ENCODE peak calls at places on chromosomes 12 and 14, in eight cellular contexts. Q is substantia nigra; W is tibial artery; O is right cardiac atrium; M is Karpas-422; E is H9; J is left ventricle myocardium inferior; C is CD4-positive, CD25-positive, alpha-beta regulatory T cell. K is an unnamed sample.

GRCh38 chr14:39267592-39268112 is 33.9 kb downstream of the MIA2 start:
- DNase-seq in Q (no peak), W (no peak), O (no peak), M (peak; percentile 80), E (no peak), J (no peak), C (peak; percentile 60), K (no peak)

GRCh38 chr14:98234208-98234607 is 1037.8 kb downstream of the BCL11B start:
- DNase-seq in Q (no peak), W (no peak), O (no peak), M (no peak), E (no peak), J (no peak), C (peak; percentile 54), K (no peak)

GRCh38 chr12:112879191-112879705 is 27.5 kb upstream of the OAS1 start:
- DNase-seq in Q (no peak), W (no peak), O (no peak), M (no peak), E (no peak), J (no peak), C (no peak), K (no peak)

GRCh38 chr14:30610719-30611388 is 11.3 kb upstream of the SCFD1 start:
- DNase-seq in Q (peak; percentile 15), W (peak; percentile 73), O (peak; percentile 79), M (peak; percentile 75), E (no peak), J (no peak), C (peak; percentile 33), K (peak; percentile 61)

GRCh38 chr12:82857276-82857675 is 170.6 kb downstream of the TMTC2 start:
- DNase-seq in Q (no peak), W (no peak), O (no peak), M (no peak), E (peak; percentile 34), J (no peak), C (no peak), K (no peak)

GRCh38 chr12:64665506-64665905 is 55.2 kb downstream of the RASSF3 start:
- DNase-seq in Q (no peak), W (no peak), O (no peak), M (peak; percentile 90), E (peak; percentile 61), J (no peak), C (peak; percentile 80), K (no peak)

GRCh38 chr12:1691123-1692007 is 495 bp downstream of the ADIPOR2 start:
- DNase-seq in Q (peak; percentile 43), W (peak; percentile 26), O (no peak), M (peak; percentile 71), E (no peak), J (peak; percentile 41), C (peak; percentile 38), K (peak; percentile 35)

GRCh38 chr12:50192908-50193307 is 25.7 kb upstream of the CERS5 start:
- DNase-seq in Q (no peak), W (no peak), O (no peak), M (no peak), E (no peak), J (no peak), C (no peak), K (no peak)

GRCh38 chr12:62379026-62379722 is 87.5 kb upstream of the MON2 start:
- DNase-seq in Q (no peak), W (no peak), O (no peak), M (no peak), E (no peak), J (no peak), C (no peak), K (no peak)

GRCh38 chr12:57111046-57111698 is at the start of gene STAT6:
- DNase-seq in Q (peak; percentile 50), W (peak; percentile 93), O (peak; percentile 94), M (peak; percentile 96), E (peak; percentile 74), J (peak; percentile 76), C (peak; percentile 97), K (peak; percentile 89)

GRCh38 chr14:59273737-59274136 is 85.3 kb downstream of the DAAM1 start:
- DNase-seq in Q (no peak), W (no peak), O (no peak), M (no peak), E (no peak), J (no peak), C (no peak), K (no peak)

GRCh38 chr14:58465425-58465824 is 37.9 kb downstream of the KIAA0586 start:
- DNase-seq in Q (no peak), W (no peak), O (no peak), M (no peak), E (no peak), J (no peak), C (no peak), K (no peak)

GRCh38 chr12:4736048-4736447 is 15.8 kb downstream of the GALNT8 start:
- DNase-seq in Q (no peak), W (no peak), O (no peak), M (no peak), E (no peak), J (no peak), C (no peak), K (no peak)

GRCh38 chr14:35789651-35790050 is 19.4 kb downstream of the RALGAPA1 start:
- DNase-seq in Q (no peak), W (no peak), O (no peak), M (no peak), E (no peak), J (no peak), C (no peak), K (no peak)

GRCh38 chr12:128783129-128783574 is 40.6 kb downstream of the SLC15A4 start:
- DNase-seq in Q (no peak), W (no peak), O (no peak), M (no peak), E (no peak), J (no peak), C (peak; percentile 50), K (no peak)

GRCh38 chr14:50067723-50068495 is 48.5 kb downstream of the VCPKMT start:
- DNase-seq in Q (no peak), W (no peak), O (no peak), M (no peak), E (no peak), J (no peak), C (no peak), K (no peak)

GRCh38 chr14:104290756-104291122 is 152.4 kb downstream of the KIF26A start:
- DNase-seq in Q (no peak), W (no peak), O (peak; percentile 42), M (no peak), E (peak; percentile 28), J (peak; percentile 6), C (no peak), K (no peak)

GRCh38 chr14:74980398-74980745 is 22.3 kb upstream of the EIF2B2 start:
- DNase-seq in Q (no peak), W (no peak), O (no peak), M (no peak), E (no peak), J (no peak), C (no peak), K (no peak)

GRCh38 chr14:74978416-74978947 is 23.1 kb upstream of the PGF start:
- DNase-seq in Q (no peak), W (no peak), O (no peak), M (no peak), E (peak; percentile 39), J (no peak), C (no peak), K (no peak)

GRCh38 chr14:74980746-74981661 is 21.7 kb upstream of the EIF2B2 start:
- DNase-seq in Q (no peak), W (peak; percentile 80), O (peak; percentile 84), M (no peak), E (peak; percentile 59), J (no peak), C (no peak), K (no peak)

GRCh38 chr14:74979029-74979428 is 23.6 kb upstream of the PGF start:
- DNase-seq in Q (no peak), W (no peak), O (no peak), M (no peak), E (no peak), J (no peak), C (no peak), K (no peak)

GRCh38 chr14:74979442-74980397 is 23.0 kb upstream of the EIF2B2 start:
- DNase-seq in Q (no peak), W (peak; percentile 69), O (peak; percentile 76), M (peak; percentile 68), E (peak; percentile 68), J (no peak), C (no peak), K (no peak)
- H3K27ac ChIP-seq in Q (no peak overlapping the region), W (peak overlapping the region; percentile 94), O (no peak overlapping the region), M (no peak overlapping the region), E (no peak overlapping the region), J (peak overlapping the region; percentile 43), C (no peak overlapping the region), K (no peak overlapping the region)

DNA sequence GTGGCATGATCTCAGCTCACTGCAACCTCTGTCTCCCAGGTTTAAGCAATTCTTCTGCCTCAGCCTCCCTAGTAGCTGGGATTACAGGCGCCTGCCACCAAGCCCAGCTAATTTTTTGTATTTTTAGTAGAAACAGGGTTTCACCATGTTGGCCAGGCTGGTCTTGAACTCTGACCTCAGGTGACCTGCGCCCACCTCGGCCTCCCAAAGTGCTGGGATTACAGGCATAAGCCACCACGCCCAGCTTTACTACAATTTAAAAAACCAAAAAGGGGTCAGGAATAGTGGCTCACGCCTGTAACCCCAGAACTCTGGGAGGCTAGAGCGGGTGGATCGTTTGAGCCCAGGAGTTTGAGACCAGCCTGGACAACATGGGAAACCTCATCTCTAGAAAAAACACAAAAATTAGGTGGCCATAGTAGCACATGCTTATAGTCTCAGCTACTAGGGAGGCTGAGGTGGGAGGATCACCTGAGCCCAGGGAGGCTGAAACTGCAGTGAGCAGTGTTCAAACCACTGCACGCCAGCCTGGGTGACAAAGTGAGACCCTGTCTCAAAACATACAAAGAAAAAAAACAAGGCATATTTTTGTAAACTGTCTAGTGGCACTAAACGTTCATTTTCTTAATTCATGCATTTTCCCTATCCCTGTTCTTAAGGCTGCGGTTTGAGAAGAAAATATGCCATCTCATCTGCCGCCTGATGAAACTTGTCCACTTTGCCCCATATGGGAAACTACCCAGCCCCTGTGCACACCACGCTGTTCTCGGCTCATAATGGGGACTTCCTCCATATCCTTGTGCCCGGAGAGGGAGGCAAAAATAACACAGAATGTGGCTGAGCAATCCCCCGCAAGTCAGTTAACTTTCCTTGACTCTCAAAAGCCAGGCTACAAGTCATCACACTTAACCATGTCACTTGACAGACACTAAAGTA is 4.3 kb downstream of the RILPL2 start:
- DNase-seq in Q (no peak), W (no peak), O (no peak), M (no peak), E (no peak), J (no peak), C (peak; percentile 22), K (no peak)
- H3K27ac ChIP-seq in Q (no peak overlapping the region), W (peak overlapping the region; percentile 94), O (no peak overlapping the region), M (no peak overlapping the region), E (no peak overlapping the region), J (peak overlapping the region; percentile 27), C (peak overlapping the region; percentile 59), K (no peak overlapping the region)

GRCh38 chr12:109721276-109721675 is 7.7 kb downstream of the FAM222A start:
- DNase-seq in Q (peak; percentile 43), W (no peak), O (peak; percentile 59), M (no peak), E (no peak), J (peak; percentile 39), C (no peak), K (no peak)
- H3K27ac ChIP-seq in Q (peak overlapping the region; percentile 89), W (no peak overlapping the region), O (peak overlapping the region; percentile 78), M (no peak overlapping the region), E (no peak overlapping the region), J (peak overlapping the region; percentile 93), C (no peak overlapping the region), K (peak overlapping the region; percentile 27)

DNA sequence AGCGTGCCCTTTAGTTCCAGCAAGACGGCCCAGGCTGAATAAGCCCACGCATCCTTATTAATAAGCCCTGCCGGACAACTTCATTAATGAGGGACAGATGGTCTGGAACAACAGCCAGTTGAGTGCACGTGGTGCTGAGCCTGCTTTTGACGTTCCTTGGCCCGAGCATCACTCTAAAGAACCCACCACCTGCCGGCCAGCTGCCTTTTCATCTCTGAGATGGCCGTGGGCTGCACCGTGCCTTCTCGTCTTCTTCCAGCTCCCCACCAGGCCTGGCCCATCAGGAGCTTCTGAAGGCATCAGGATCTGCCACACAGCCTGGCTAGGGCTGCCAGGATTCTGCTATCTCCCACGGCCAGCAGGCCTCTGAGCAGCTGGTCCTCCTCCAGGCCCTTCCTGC is 80.0 kb downstream of the AACS start:
- DNase-seq in Q (no peak), W (no peak), O (no peak), M (no peak), E (no peak), J (no peak), C (no peak), K (no peak)
- H3K27ac ChIP-seq in Q (no peak overlapping the region), W (no peak overlapping the region), O (no peak overlapping the region), M (no peak overlapping the region), E (no peak overlapping the region), J (no peak overlapping the region), C (no peak overlapping the region), K (no peak overlapping the region)